ENCODE peak calls at places on chromosomes 3 and 15, in five cellular contexts. W, P, O, E and U are unnamed samples.
A peak's percentile ranks its signal among the peaks of the same experiment; 100 is the strongest.

GRCh38 chr3:171261487-171261886 is 198.7 kb downstream of the TNIK start:
- DNase-seq in W (no peak), P (no peak), O (no peak), E (no peak), U (no peak)

GRCh38 chr15:100125627-100126231 is 216.0 kb downstream of the ADAMTS17 start:
- DNase-seq in W (no peak), P (no peak), O (no peak), E (no peak), U (no peak)

GRCh38 chr3:12507871-12508281 is 23.6 kb downstream of the TSEN2 start:
- DNase-seq in W (no peak), P (no peak), O (no peak), E (no peak), U (peak; percentile 53)

GRCh38 chr3:113536627-113537101 is 4.3 kb downstream of the SIDT1 start:
- DNase-seq in W (no peak), P (no peak), O (no peak), E (no peak), U (no peak)

GRCh38 chr15:31060429-31061140 is 40.9 kb downstream of the TRPM1 start:
- DNase-seq in W (no peak), P (no peak), O (no peak), E (no peak), U (no peak)

GRCh38 chr15:64911317-64912186 is at the start of gene ANKDD1A:
- DNase-seq in W (no peak), P (peak; percentile 91), O (peak; percentile 66), E (peak; percentile 70), U (peak; percentile 42)

GRCh38 chr15:101689901-101690300 is 34.4 kb downstream of the TARS3 start:
- DNase-seq in W (no peak), P (no peak), O (no peak), E (peak; percentile 47), U (no peak)

GRCh38 chr3:101888653-101889052 is 39.3 kb downstream of the NFKBIZ start:
- DNase-seq in W (no peak), P (no peak), O (no peak), E (no peak), U (no peak)

GRCh38 chr3:52534281-52535183 is 875 bp upstream of the NT5DC2 start:
- DNase-seq in W (no peak), P (peak; percentile 60), O (no peak), E (peak; percentile 16), U (peak; percentile 33)

GRCh38 chr15:35206060-35206675 is 121.1 kb upstream of the NANOGP8 start:
- DNase-seq in W (no peak), P (peak; percentile 12), O (peak; percentile 41), E (no peak), U (no peak)

GRCh38 chr15:29132110-29132420 is 137.6 kb downstream of the NSMCE3 start:
- DNase-seq in W (no peak), P (no peak), O (no peak), E (no peak), U (no peak)

GRCh38 chr15:77031376-77032050 is 36.6 kb downstream of the PSTPIP1 start:
- DNase-seq in W (no peak), P (no peak), O (peak; percentile 68), E (peak; percentile 37), U (no peak)

GRCh38 chr15:55289011-55289572 is 521 bp downstream of the RAB27A start:
- DNase-seq in W (no peak), P (peak; percentile 34), O (peak; percentile 34), E (peak; percentile 51), U (peak; percentile 52)

GRCh38 chr3:149120051-149120972 is 9.1 kb upstream of the HPS3 start:
- DNase-seq in W (no peak), P (peak; percentile 71), O (peak; percentile 74), E (no peak), U (peak; percentile 57)

GRCh38 chr15:89462198-89462912 is 34.0 kb downstream of the RHCG start:
- DNase-seq in W (no peak), P (no peak), O (peak; percentile 29), E (no peak), U (peak; percentile 30)

GRCh38 chr3:14460342-14461005 is 58.1 kb downstream of the SLC6A6 start:
- DNase-seq in W (no peak), P (no peak), O (no peak), E (no peak), U (peak; percentile 98)

GRCh38 chr3:78895528-78895927 is 872.3 kb downstream of the ROBO1 start:
- DNase-seq in W (no peak), P (no peak), O (no peak), E (no peak), U (peak; percentile 7)

GRCh38 chr3:127288921-127289645 is 1.2 kb upstream of the PRR20G start:
- DNase-seq in W (no peak), P (no peak), O (no peak), E (peak; percentile 26), U (no peak)

GRCh38 chr3:195042741-195043611 is 228.0 kb downstream of the XXYLT1 start:
- DNase-seq in W (no peak), P (no peak), O (no peak), E (no peak), U (no peak)

GRCh38 chr3:123292321-123293310 is 90.9 kb downstream of the SEC22A start:
- DNase-seq in W (no peak), P (no peak), O (no peak), E (no peak), U (no peak)

GRCh38 chr15:81166949-81167816 is 29.5 kb upstream of the IL16 start:
- DNase-seq in W (no peak), P (no peak), O (no peak), E (peak; percentile 34), U (peak; percentile 11)

GRCh38 chr3:108292905-108293328 is 3.4 kb upstream of the HHLA2 start:
- DNase-seq in W (no peak), P (no peak), O (peak; percentile 72), E (no peak), U (no peak)

GRCh38 chr3:139572847-139573672 is 33.5 kb upstream of the RBP1 start:
- DNase-seq in W (no peak), P (no peak), O (no peak), E (no peak), U (peak; percentile 20)

GRCh38 chr3:45992820-45993219 is 2.8 kb downstream of the FYCO1 start:
- DNase-seq in W (no peak), P (no peak), O (peak; percentile 24), E (peak; percentile 54), U (peak; percentile 98)

GRCh38 chr3:53899730-53900129 is 8.1 kb upstream of the SELENOK start:
- DNase-seq in W (no peak), P (no peak), O (no peak), E (no peak), U (no peak)

GRCh38 chr3:31252216-31253185 is 280.2 kb upstream of the STT3B start:
- DNase-seq in W (no peak), P (no peak), O (peak; percentile 57), E (no peak), U (no peak)

GRCh38 chr15:68447209-68447608 is 15.2 kb upstream of the ITGA11 start:
- DNase-seq in W (no peak), P (no peak), O (no peak), E (no peak), U (no peak)

GRCh38 chr3:31092748-31093607 is 198.5 kb upstream of the GADL1 start:
- DNase-seq in W (no peak), P (no peak), O (no peak), E (no peak), U (peak; percentile 50)

GRCh38 chr3:150920236-150920635 is 15.0 kb upstream of the MINDY4B start:
- DNase-seq in W (no peak), P (no peak), O (no peak), E (no peak), U (no peak)

GRCh38 chr3:56725175-56725574 is 42.1 kb upstream of the TASOR start:
- DNase-seq in W (no peak), P (no peak), O (peak; percentile 94), E (peak; percentile 82), U (no peak)

GRCh38 chr3:126157083-126157768 is 23.2 kb downstream of the ALDH1L1 start:
- DNase-seq in W (no peak), P (no peak), O (no peak), E (peak; percentile 5), U (no peak)

GRCh38 chr15:77160562-77161481 is 89.9 kb upstream of the TSPAN3 start:
- DNase-seq in W (no peak), P (no peak), O (no peak), E (no peak), U (no peak)

GRCh38 chr15:66943456-66944095 is 121.8 kb upstream of the SMAD3 start:
- DNase-seq in W (no peak), P (peak; percentile 19), O (peak; percentile 65), E (no peak), U (no peak)

GRCh38 chr15:70362911-70363310 is 265.2 kb upstream of the TLE3 start:
- DNase-seq in W (no peak), P (peak; percentile 77), O (peak; percentile 13), E (no peak), U (no peak)